ENCODE peak calls at places on chromosomes 11 and 22, in four cellular contexts. F is K562, W is HepG2, C is GM12878. N is an unnamed sample.

GRCh38 chr11:110187731-110188130 is 94.5 kb downstream of the ZC3H12C start:
- DNase-seq in F (no peak), W (no peak), C (no peak), N (no peak)

GRCh38 chr11:1230456-1231395 is 7.9 kb downstream of the MUC5B start:
- DNase-seq in F (no peak), W (no peak), C (no peak), N (no peak)

GRCh38 chr22:26534874-26535470 is 22.7 kb upstream of the TFIP11 start:
- DNase-seq in F (no peak), W (no peak), C (no peak), N (no peak)

GRCh38 chr11:124285610-124286344 is 28.0 kb downstream of the OR8D1 start:
- DNase-seq in F (no peak), W (no peak), C (no peak), N (no peak)

GRCh38 chr22:34761111-34761510 is 304.8 kb upstream of the ISX start:
- DNase-seq in F (no peak), W (peak), C (no peak), N (no peak)

GRCh38 chr11:72141066-72141465 is 5.5 kb downstream of the FOLR3 start:
- DNase-seq in F (no peak), W (no peak), C (no peak), N (no peak)

GRCh38 chr11:129703846-129704245 is 111.8 kb upstream of the TMEM45B start:
- DNase-seq in F (peak), W (no peak), C (no peak), N (no peak)

GRCh38 chr11:60428517-60428916 is 855 bp upstream of the MS4A5 start:
- DNase-seq in F (no peak), W (no peak), C (no peak), N (no peak)

GRCh38 chr11:8090756-8091155 is 9.7 kb downstream of the TUB start:
- DNase-seq in F (peak), W (peak), C (no peak), N (peak)

GRCh38 chr11:108983621-108984020 is 318.8 kb downstream of the DDX10 start:
- DNase-seq in F (no peak), W (no peak), C (no peak), N (no peak)

GRCh38 chr11:3626250-3626960 is 15.4 kb downstream of the ART5 start:
- DNase-seq in F (no peak), W (no peak), C (no peak), N (no peak)

GRCh38 chr11:87141980-87142514 is 104.3 kb downstream of the TMEM135 start:
- DNase-seq in F (no peak), W (no peak), C (no peak), N (peak)

GRCh38 chr22:17198188-17199130 is 20.8 kb downstream of the ADA2 start:
- DNase-seq in F (peak), W (no peak), C (no peak), N (no peak)

GRCh38 chr11:117676501-117676900 is 120.5 kb downstream of the DSCAML1 start:
- DNase-seq in F (no peak), W (no peak), C (no peak), N (no peak)

DNA sequence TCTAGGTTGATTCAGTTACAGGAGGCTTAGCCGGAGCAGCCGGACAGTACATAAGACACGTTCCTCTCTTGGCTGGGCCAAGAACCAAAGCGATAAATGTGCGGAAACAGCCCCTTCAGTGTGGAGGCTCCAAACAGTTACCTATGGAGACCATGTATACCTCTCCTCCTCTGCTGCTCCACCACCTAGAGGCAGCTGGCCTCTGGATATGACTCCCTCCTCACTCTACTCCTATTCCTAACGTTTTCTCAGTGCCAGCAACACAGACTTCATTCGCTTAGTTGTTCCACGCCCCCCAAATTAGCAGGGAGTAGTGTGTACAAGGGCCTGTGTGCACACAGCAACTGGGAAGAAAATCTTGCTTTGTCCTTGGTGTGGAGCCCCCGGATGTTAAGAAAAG is 362.2 kb upstream of the KIRREL3 start:
- DNase-seq in F (no peak), W (no peak), C (no peak), N (no peak)
- TF ChIP-seq FOXM1 in F (no peak), W (no peak), C (no peak), N (no peak)

GRCh38 chr22:44351685-44352377 is 39.1 kb upstream of the SHISAL1 start:
- DNase-seq in F (no peak), W (no peak), C (no peak), N (no peak)

GRCh38 chr22:44347098-44347497 is 34.3 kb upstream of the SHISAL1 start:
- DNase-seq in F (no peak), W (no peak), C (no peak), N (no peak)

GRCh38 chr22:44347549-44347948 is 34.8 kb upstream of the SHISAL1 start:
- DNase-seq in F (no peak), W (no peak), C (no peak), N (no peak)

GRCh38 chr22:44351037-44351436 is 38.3 kb upstream of the SHISAL1 start:
- DNase-seq in F (no peak), W (no peak), C (no peak), N (no peak)

GRCh38 chr22:44348963-44349950 is 36.5 kb upstream of the SHISAL1 start:
- DNase-seq in F (no peak), W (no peak), C (no peak), N (no peak)
- TF ChIP-seq SP1 in F (no peak), W (no peak), C (no peak), N (no peak)

GRCh38 chr22:28030442-28030841 is 111.4 kb upstream of the PITPNB start:
- DNase-seq in F (no peak), W (no peak), C (no peak), N (no peak)

GRCh38 chr22:28029962-28030361 is 110.9 kb upstream of the PITPNB start:
- DNase-seq in F (no peak), W (no peak), C (no peak), N (no peak)

GRCh38 chr22:28031383-28031922 is 112.4 kb upstream of the PITPNB start:
- DNase-seq in F (no peak), W (no peak), C (no peak), N (no peak)

GRCh38 chr22:28027453-28028448 is 108.7 kb upstream of the PITPNB start:
- DNase-seq in F (no peak), W (no peak), C (no peak), N (no peak)

GRCh38 chr22:28029201-28029948 is 110.3 kb upstream of the PITPNB start:
- DNase-seq in F (no peak), W (no peak), C (no peak), N (no peak)
- TF ChIP-seq FOXM1 in F (no peak), W (no peak), C (no peak), N (no peak)

DNA sequence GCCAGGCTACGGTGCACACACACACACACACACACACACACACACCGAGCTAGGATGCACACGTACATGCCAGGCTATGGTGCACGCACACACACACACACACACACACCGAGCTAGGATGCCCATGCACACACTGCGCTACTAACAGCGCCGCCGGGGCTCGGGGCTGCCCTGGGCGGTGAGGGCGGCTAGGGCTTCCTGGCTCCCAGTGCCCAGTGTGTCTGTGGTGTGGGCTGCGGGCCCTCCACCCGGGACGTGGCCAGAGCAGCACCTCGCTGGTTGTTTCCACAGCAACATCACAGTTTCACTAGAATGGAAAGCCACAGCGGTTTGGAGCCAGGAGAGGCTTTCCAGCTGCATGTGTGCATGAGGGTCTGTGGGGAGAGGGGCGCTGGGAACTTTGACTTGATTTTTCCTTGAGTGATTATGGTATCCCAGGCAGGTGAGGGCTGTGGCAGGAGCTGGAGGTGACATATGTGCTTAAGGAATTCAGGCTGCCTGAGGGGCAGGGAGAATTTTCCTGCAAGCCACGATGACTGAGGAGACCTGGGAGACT is 196.0 kb downstream of the SNX19 start:
- DNase-seq in F (no peak), W (no peak), C (no peak), N (no peak)
- TF ChIP-seq SP1 in F (no peak), W (no peak), C (no peak), N (no peak)

GRCh38 chr22:38755155-38755910 is 465 bp downstream of the SUN2 start:
- DNase-seq in F (peak), W (peak), C (no peak), N (peak)

GRCh38 chr22:38755911-38756532 is at the start of gene SUN2:
- DNase-seq in F (peak), W (peak), C (peak), N (peak)

GRCh38 chr22:38758276-38758945 is 2.6 kb upstream of the SUN2 start:
- DNase-seq in F (no peak), W (no peak), C (no peak), N (no peak)

GRCh38 chr22:38757464-38757757 is 1.6 kb upstream of the SUN2 start:
- DNase-seq in F (no peak), W (no peak), C (no peak), N (no peak)

DNA sequence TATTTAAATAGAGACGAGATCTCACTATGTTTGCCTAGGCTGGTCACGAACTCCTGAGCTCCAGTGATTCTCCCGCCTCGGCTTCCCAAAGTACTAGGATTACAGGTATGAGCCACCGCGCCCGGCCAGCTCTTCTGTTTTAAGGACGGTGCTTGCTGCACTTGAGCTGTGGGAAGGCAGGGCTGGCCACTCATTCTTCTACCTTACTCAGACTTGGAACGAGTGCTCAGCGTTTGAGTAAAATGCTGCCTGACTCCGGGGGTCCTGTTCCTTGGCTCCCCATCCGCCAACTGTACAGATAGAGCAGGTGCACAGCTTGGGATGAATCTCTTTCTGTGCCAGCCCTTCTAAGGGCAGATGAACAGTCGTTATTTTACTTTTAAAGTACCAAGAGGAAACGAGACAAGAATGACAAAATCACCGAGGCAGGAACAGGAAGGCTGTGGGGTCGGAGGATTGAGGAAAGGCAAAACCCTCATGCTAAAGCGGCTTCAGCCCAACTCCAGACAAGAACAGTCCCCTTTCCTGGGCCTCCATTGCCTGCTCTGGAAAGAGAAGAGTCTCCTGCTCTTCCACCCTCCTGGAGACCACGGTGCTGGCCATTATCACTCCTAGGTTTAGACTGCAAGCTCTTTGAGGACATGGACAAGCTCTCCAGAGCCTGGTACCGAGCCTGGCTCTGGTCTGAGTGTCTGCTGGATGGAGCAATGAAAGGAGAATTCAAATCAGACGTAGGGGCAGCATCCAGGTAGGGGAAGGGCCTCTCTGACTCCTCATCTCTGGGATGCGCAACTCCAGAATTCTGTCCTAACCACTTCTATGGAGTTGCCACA is 1.0 kb upstream of the SUN2 start:
- DNase-seq in F (no peak), W (no peak), C (no peak), N (no peak)
- TF ChIP-seq FOXM1 in F (no peak), W (no peak), C (no peak), N (no peak)

GRCh38 chr11:62123669-62124185 is at the start of gene INCENP:
- DNase-seq in F (peak), W (peak), C (peak), N (peak)

GRCh38 chr11:62127426-62127825 is 3.6 kb downstream of the INCENP start:
- DNase-seq in F (no peak), W (no peak), C (no peak), N (no peak)

GRCh38 chr11:62125316-62125715 is 1.5 kb downstream of the INCENP start:
- DNase-seq in F (peak), W (no peak), C (no peak), N (no peak)

GRCh38 chr11:62124186-62125113 is 639 bp downstream of the INCENP start:
- DNase-seq in F (peak), W (peak), C (no peak), N (peak)

GRCh38 chr11:62125881-62126280 is 2.1 kb downstream of the INCENP start:
- DNase-seq in F (no peak), W (no peak), C (no peak), N (no peak)
- TF ChIP-seq SP1 in F (no peak), W (no peak), C (no peak), N (no peak)

DNA sequence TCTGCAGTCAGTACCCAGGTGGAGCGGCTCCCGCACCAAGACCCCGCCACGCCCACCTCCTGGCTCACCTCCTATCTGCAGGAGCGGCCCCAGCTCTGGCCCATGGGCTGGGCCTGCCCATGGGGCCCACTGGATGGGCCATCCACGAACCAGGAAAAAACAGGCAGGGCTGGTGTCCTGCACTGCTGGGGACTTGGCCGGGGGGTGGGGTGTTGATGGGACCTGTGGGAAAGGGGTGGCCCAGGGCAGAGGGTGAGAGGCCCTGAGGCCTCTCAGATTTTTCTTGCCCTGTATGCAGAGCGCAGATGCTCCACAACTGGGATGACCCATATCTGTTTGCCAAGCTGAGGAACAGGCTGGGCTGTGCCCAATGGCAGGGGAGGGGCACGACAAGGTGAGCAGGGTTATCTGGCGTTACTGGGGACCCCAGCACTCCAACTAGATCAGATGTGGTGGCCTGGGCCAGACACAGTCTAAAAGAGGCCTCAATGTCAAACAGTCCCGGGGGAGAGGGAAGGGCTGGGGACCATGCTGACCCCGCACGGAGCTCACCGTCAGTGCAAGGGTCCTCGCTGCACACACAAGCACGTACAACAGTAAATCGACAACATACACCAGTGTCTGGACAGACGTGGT is 2.6 kb upstream of the PIM3 start:
- DNase-seq in F (peak), W (no peak), C (no peak), N (no peak)
- TF ChIP-seq FOXM1 in F (no peak), W (no peak), C (no peak), N (no peak)

GRCh38 chr22:25203082-25203481 is 3.4 kb downstream of the CRYBB3 start:
- DNase-seq in F (no peak), W (no peak), C (no peak), N (no peak)
- TF ChIP-seq SP1 in F (no peak), W (no peak), C (no peak), N (no peak)

N was measured in HEK293T.